ENCODE peak calls at places on chromosome 19, in five cellular contexts. G, Y, E, Q and C are unnamed samples.

GRCh38 chr19:43765109-43765876 is 10.5 kb upstream of the SMG9 start:
- DNase-seq in G (peak), Y (peak), E (peak), Q (peak), C (peak)

GRCh38 chr19:19304186-19304975 is 15.9 kb downstream of the SUGP1 start:
- DNase-seq in G (no peak), Y (no peak), E (peak), Q (no peak), C (no peak)

GRCh38 chr19:45049073-45049736 is 10.4 kb downstream of the CLASRP start:
- DNase-seq in G (no peak), Y (no peak), E (peak), Q (no peak), C (no peak)

GRCh38 chr19:17337675-17338439 is 504 bp downstream of the GTPBP3 start:
- DNase-seq in G (peak), Y (peak), E (no peak), Q (no peak), C (no peak)

GRCh38 chr19:47854459-47854858 is 4.6 kb upstream of the TPRX2 start:
- DNase-seq in G (peak), Y (no peak), E (no peak), Q (no peak), C (no peak)

GRCh38 chr19:806815-807421 is 9.7 kb downstream of the PTBP1 start:
- DNase-seq in G (no peak), Y (no peak), E (no peak), Q (no peak), C (no peak)

GRCh38 chr19:943551-944170 is 17.8 kb downstream of the ARID3A start:
- DNase-seq in G (no peak), Y (no peak), E (no peak), Q (no peak), C (no peak)

GRCh38 chr19:6091771-6092291 is 18.5 kb downstream of the RFX2 start:
- DNase-seq in G (no peak), Y (peak), E (no peak), Q (no peak), C (no peak)

GRCh38 chr19:996051-996838 is 4.0 kb upstream of the GRIN3B start:
- DNase-seq in G (peak), Y (peak), E (no peak), Q (peak), C (no peak)

GRCh38 chr19:2478324-2478755 is 2.4 kb downstream of the GADD45B start:
- DNase-seq in G (peak), Y (peak), E (peak), Q (no peak), C (no peak)

GRCh38 chr19:40633207-40633606 is 32.0 kb downstream of the LTBP4 start:
- DNase-seq in G (no peak), Y (peak), E (no peak), Q (peak), C (no peak)

GRCh38 chr19:1360818-1361461 is 22.8 kb upstream of the NDUFS7 start:
- DNase-seq in G (peak), Y (peak), E (peak), Q (peak), C (peak)

GRCh38 chr19:19355606-19356139 is 35.0 kb downstream of the MAU2 start:
- DNase-seq in G (no peak), Y (no peak), E (no peak), Q (no peak), C (no peak)

GRCh38 chr19:19482785-19483625 is 32.3 kb downstream of the TSSK6 start:
- DNase-seq in G (no peak), Y (no peak), E (no peak), Q (no peak), C (no peak)

GRCh38 chr19:48487944-48488343 is 18.8 kb downstream of the CYTH2 start:
- DNase-seq in G (no peak), Y (peak), E (peak), Q (peak), C (peak)

GRCh38 chr19:10836478-10837325 is 690 bp upstream of the TMED1 start:
- DNase-seq in G (peak), Y (peak), E (peak), Q (no peak), C (no peak)

GRCh38 chr19:5138606-5139594 is 170.0 kb downstream of the KDM4B start:
- DNase-seq in G (peak), Y (peak), E (peak), Q (peak), C (peak)

GRCh38 chr19:48842744-48843162 is 6.5 kb upstream of the HSD17B14 start:
- DNase-seq in G (peak), Y (peak), E (peak), Q (peak), C (peak)

GRCh38 chr19:31342926-31343325 is 6.3 kb downstream of the TSHZ3 start:
- DNase-seq in G (no peak), Y (no peak), E (no peak), Q (no peak), C (no peak)

GRCh38 chr19:53158119-53158656 is 665 bp downstream of the ZNF347 start:
- DNase-seq in G (peak), Y (peak), E (peak), Q (peak), C (peak)